ENCODE peak calls at places on chromosomes 4 and X, in four cellular contexts. F is uterus, P is Peyer's patch, N is adrenal gland. A is an unnamed sample. For H3K4me1, the result is how much of the 10 kb centered on the place peaks cover.

GRCh38 chr4:38154681-38155588 is 194.7 kb downstream of the PTTG2 start:
- DNase-seq in F (no peak), P (peak), N (no peak), A (peak)

GRCh38 chrX:57817302-57817701 is 93.0 kb downstream of the ZXDA start:
- DNase-seq in F (no peak), P (no peak), N (no peak), A (no peak)

GRCh38 chrX:19799319-19800182 is 87.8 kb downstream of the SH3KBP1 start:
- DNase-seq in F (no peak), P (no peak), N (no peak), A (no peak)

GRCh38 chr4:83644677-83645639 is 109.0 kb downstream of the GPAT3 start:
- DNase-seq in F (peak), P (no peak), N (no peak), A (no peak)

GRCh38 chr4:46934731-46935130 is 25.7 kb upstream of the COX7B2 start:
- DNase-seq in F (no peak), P (no peak), N (no peak), A (no peak)

GRCh38 chr4:71441186-71442169 is 102.7 kb downstream of the SLC4A4 start:
- DNase-seq in F (no peak), P (no peak), N (no peak), A (no peak)

GRCh38 chrX:17086317-17086716 is 139.9 kb downstream of the REPS2 start:
- DNase-seq in F (no peak), P (no peak), N (no peak), A (no peak)

GRCh38 chr4:100986360-100986868 is 360.9 kb downstream of the PPP3CA start:
- DNase-seq in F (no peak), P (no peak), N (no peak), A (no peak)

GRCh38 chrX:153766871-153767673 is 3.0 kb downstream of the PLXNB3 start:
- DNase-seq in F (peak), P (peak), N (peak), A (peak)

GRCh38 chrX:109619816-109620215 is 5.2 kb downstream of the KCNE5 start:
- DNase-seq in F (no peak), P (no peak), N (no peak), A (no peak)

GRCh38 chr4:140875751-140876389 is 119.7 kb upstream of the TBC1D9 start:
- DNase-seq in F (no peak), P (no peak), N (no peak), A (no peak)

DNA sequence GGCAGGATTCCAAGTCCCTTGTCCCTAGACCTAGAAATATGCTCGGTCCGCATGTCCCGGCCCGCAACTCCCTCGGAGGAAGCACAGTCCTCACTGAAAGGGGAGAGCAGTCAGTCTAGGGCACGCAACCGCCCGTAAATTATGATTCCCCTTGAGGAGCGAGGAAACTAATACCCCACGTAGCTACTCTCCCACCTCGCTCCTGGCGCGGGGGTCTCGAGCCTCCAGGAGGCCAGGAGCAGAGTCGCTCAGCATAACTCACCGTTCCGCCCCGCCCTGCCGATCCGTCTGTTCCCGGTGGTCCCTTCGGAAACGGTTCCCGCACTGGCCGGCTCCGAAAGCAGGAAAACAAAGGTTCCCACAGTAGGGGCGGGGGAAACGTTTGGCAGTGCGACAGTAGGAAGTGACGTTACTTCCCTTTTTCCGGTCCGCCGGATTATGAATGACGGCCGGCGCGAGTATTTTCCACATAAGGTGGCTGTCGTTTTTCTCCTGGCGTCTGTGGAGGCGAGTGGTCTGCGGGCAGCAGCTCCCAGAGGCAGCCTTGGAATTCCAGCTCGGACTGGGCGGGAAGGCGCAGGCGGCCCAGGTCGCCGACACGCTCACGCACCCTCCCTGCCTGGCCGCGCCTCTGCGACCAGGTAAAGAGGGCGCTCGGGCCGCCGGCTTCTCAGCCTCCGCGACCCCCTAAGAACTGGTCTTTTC is at the start of the genes GSTCD and INTS12:
- DNase-seq in F (peak), P (peak), N (peak), A (peak)
- H3K4me1 ChIP-seq in F (under half), P (under half), N (under half), A (under half)

GRCh38 chr4:174538876-174539250 is 16.6 kb upstream of the HPGD start:
- DNase-seq in F (no peak), P (no peak), N (no peak), A (no peak)
- H3K27ac ChIP-seq in F (no peak), P (no peak), N (no peak), A (no peak)

GRCh38 chr4:112288455-112288854 is 2.8 kb upstream of the TIFA start:
- DNase-seq in F (no peak), P (no peak), N (no peak), A (no peak)
- H3K4me1 ChIP-seq in F (under half), P (under half), N (under half), A (under half)

GRCh38 chr4:24743931-24744330 is 51.4 kb upstream of the SOD3 start:
- DNase-seq in F (peak), P (no peak), N (no peak), A (no peak)
- H3K27ac ChIP-seq in F (no peak), P (no peak), N (no peak), A (no peak)

GRCh38 chr4:10639664-10640063 is 44.9 kb downstream of the CLNK start:
- DNase-seq in F (no peak), P (no peak), N (no peak), A (no peak)
- H3K4me1 ChIP-seq in F (under half), P (under half), N (under half), A (under half)

GRCh38 chr4:69713593-69713992 is 46.8 kb downstream of the SULT1B1 start:
- DNase-seq in F (no peak), P (no peak), N (no peak), A (no peak)
- H3K27ac ChIP-seq in F (no peak), P (no peak), N (no peak), A (no peak)

GRCh38 chrX:148593146-148593545 is 92.7 kb downstream of the AFF2 start:
- DNase-seq in F (no peak), P (no peak), N (no peak), A (no peak)
- H3K4me1 ChIP-seq in F (under half), P (under half), N (under half), A (under half)

GRCh38 chrX:117998171-117998570 is 118.4 kb downstream of the KLHL13 start:
- DNase-seq in F (no peak), P (no peak), N (no peak), A (no peak)
- H3K27ac ChIP-seq in F (no peak), P (no peak), N (no peak), A (no peak)

GRCh38 chrX:134692233-134692632 is 34.0 kb upstream of the PLAC1 start:
- DNase-seq in F (no peak), P (no peak), N (no peak), A (no peak)
- H3K4me1 ChIP-seq in F (under half), P (under half), N (under half), A (under half)